ENCODE peak calls at places on chromosomes 12 and 14, in seven cellular contexts. X, N, K, J, R, F and M are unnamed samples.

GRCh38 chr14:24135584-24135833 is 485 bp upstream of the PSME1 start:
- DNase-seq in X (no peak), N (no peak), K (no peak), J (no peak), R (no peak), F (no peak), M (no peak)

GRCh38 chr12:109358154-109358869 is 10.6 kb downstream of the MYO1H start:
- DNase-seq in X (no peak), N (no peak), K (no peak), J (no peak), R (no peak), F (no peak), M (no peak)

GRCh38 chr14:61860294-61860918 is 98.2 kb downstream of the SNAPC1 start:
- DNase-seq in X (no peak), N (no peak), K (no peak), J (peak), R (no peak), F (no peak), M (peak)

GRCh38 chr14:75454963-75455546 is 27.2 kb downstream of the JDP2 start:
- DNase-seq in X (peak), N (no peak), K (peak), J (peak), R (no peak), F (no peak), M (no peak)

GRCh38 chr12:85029456-85029855 is 6.6 kb downstream of the TSPAN19 start:
- DNase-seq in X (no peak), N (no peak), K (no peak), J (no peak), R (no peak), F (no peak), M (no peak)

GRCh38 chr12:76587428-76588178 is 28.0 kb upstream of the OSBPL8 start:
- DNase-seq in X (no peak), N (no peak), K (no peak), J (no peak), R (no peak), F (no peak), M (no peak)

GRCh38 chr14:104096318-104096717 is 10.8 kb downstream of the ASPG start:
- DNase-seq in X (no peak), N (no peak), K (no peak), J (no peak), R (no peak), F (peak), M (no peak)

GRCh38 chr12:47277972-47278448 is 198.3 kb upstream of the AMIGO2 start:
- DNase-seq in X (no peak), N (no peak), K (no peak), J (no peak), R (no peak), F (no peak), M (peak)

GRCh38 chr12:67916266-67916970 is 72.8 kb upstream of the IFNG-AS1 start:
- DNase-seq in X (no peak), N (no peak), K (no peak), J (no peak), R (no peak), F (no peak), M (no peak)

GRCh38 chr14:24224618-24225071 is 7.5 kb downstream of the NEDD8 start:
- DNase-seq in X (peak), N (no peak), K (no peak), J (no peak), R (no peak), F (no peak), M (no peak)

GRCh38 chr14:39320318-39320717 is 86.6 kb downstream of the MIA2 start:
- DNase-seq in X (no peak), N (no peak), K (no peak), J (no peak), R (no peak), F (no peak), M (no peak)

GRCh38 chr12:103640831-103641230 is 53.8 kb downstream of the STAB2 start:
- DNase-seq in X (no peak), N (no peak), K (no peak), J (no peak), R (no peak), F (no peak), M (no peak)

GRCh38 chr12:20040844-20041243 is 327.5 kb upstream of the PDE3A start:
- DNase-seq in X (no peak), N (no peak), K (no peak), J (no peak), R (no peak), F (no peak), M (no peak)

GRCh38 chr14:53954551-53955233 is 1.9 kb downstream of the BMP4 start:
- DNase-seq in X (peak), N (no peak), K (peak), J (no peak), R (no peak), F (peak), M (no peak)

GRCh38 chr12:52405922-52406385 is at the start of gene KRT82:
- DNase-seq in X (no peak), N (no peak), K (no peak), J (no peak), R (no peak), F (no peak), M (no peak)

GRCh38 chr14:102776761-102777710 is at the start of gene TRAF3:
- DNase-seq in X (peak), N (no peak), K (no peak), J (peak), R (no peak), F (peak), M (no peak)

GRCh38 chr12:63994704-63995103 is 150.2 kb downstream of the SRGAP1 start:
- DNase-seq in X (no peak), N (no peak), K (no peak), J (no peak), R (no peak), F (no peak), M (no peak)

GRCh38 chr12:113174461-113175384 is 10.6 kb downstream of the DDX54 start:
- DNase-seq in X (no peak), N (peak), K (peak), J (peak), R (no peak), F (peak), M (no peak)
- H3K4me3 ChIP-seq in X (no peak), N (no peak), K (no peak), J (no peak), R (no peak), F (no peak), M (no peak)

DNA sequence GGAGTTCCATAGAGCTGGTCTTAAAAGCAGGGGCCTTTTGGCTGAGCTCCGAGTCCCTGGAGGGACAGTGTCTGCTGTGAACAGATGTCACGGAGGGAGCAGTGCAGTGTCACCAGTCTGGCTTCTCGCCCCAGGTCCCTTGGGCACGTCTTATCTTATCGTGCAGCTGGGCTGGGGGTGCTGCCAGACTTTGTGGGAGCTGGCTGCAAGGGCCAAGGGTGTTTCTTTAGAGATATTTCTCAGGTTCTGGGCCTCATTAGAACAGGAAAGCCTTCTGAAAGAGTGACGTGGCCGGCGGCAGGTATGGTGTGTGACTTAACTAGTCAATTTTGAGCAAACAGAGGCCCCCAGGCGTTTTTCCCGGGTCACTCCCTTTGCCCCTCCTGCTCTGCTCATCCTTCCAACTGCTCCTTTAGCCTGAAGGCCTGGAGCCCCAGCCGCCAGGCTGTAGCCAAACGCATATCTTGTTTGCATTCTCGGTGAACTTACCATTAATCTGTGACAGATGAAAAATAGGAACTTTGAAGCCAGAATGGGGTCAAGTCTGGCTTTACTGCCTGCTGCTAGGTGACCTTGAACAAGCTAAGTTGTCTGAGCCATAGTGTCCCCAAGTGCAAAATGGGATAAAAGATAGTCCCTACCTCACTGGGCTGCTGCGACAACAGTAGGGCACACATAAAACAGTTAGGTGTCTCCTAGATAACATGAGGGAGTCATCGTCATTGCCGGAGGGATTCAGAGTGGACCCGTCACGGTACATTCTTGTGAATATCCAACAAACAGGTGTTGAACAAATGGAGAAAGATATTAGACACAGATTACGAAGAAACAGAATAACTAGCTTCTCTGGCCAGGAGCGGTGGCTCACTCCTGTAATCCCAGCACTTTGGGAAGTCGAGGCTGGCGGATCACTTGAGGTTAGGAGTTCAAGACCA is 71.4 kb downstream of the NINJ2 start:
- DNase-seq in X (peak), N (no peak), K (no peak), J (no peak), R (no peak), F (no peak), M (no peak)
- TF ChIP-seq POLR2AphosphoS5 in X (no peak), N (no peak), K (no peak), J (no peak), R (no peak), F (no peak), M (no peak)

DNA sequence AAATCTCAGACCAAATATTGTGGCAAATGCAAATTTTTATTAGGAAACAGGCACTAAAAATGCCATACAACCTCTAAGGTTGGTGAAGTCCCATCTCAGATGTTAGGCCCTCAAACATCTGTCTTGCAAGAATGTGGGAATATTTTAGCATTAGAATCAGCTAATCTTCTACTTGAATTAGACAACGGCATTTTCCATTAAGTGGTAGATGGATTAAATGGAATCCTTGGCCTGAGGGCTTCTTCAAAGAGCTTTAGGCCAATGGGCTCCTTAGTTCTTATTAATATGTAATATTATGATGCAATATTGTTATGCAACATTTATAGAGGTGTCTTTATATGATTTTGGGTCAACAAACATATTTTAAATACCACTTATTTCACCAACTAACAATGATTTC is 122.9 kb upstream of the PLEKHA5 start:
- DNase-seq in X (no peak), N (no peak), K (no peak), J (no peak), R (no peak), F (no peak), M (no peak)
- H3K27ac ChIP-seq in X (no peak), N (no peak), K (no peak), J (no peak), R (no peak), F (no peak), M (no peak)

GRCh38 chr12:72276212-72276865 is 4.2 kb downstream of the TRHDE start:
- DNase-seq in X (no peak), N (no peak), K (no peak), J (no peak), R (no peak), F (no peak), M (no peak)
- H3K4me3 ChIP-seq in X (no peak), N (no peak), K (no peak), J (no peak), R (no peak), F (no peak), M (no peak)

DNA sequence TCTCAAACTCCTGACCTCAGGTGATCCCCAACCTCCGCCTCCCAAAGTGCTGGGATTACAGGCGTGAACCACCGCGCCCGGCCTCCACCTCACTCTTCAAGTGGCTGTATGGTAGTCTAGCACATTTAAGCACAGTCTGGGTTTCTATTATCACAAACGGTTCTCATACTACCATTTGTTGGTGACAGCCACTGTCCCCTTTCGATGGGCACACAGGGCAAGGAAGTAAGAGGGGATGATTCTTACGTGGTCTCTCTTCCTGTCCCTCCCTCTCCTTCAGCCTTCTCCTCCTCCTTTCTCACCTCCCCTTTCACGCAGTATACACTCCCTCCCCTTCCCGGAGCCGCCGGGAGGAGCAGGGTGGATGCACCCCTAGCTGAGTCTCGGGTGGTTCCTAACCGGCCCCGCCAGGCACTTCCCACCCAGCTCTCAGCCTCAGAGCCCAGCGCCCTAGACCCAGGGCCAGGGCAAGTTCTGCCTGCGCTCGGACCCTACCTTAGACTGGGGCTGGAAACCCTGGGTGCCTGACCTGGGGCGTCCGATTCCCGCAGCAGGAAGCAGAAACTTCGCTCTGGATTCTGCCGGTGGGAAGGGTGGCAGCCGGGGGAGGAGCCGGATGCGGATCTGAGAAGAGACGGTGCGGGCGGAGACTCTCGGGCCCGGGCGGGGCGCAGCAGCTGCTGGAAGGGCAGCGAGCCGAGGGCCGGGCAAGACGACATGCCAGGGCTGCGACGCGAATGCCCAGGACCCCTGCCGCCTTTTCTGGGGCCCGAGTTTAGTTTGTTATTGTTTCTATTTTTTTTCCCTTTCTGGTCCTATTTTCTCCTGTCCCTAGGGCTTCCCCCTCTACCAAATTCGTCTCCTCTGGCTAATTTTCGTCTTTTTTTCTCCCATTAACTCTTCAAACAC is at the start of gene TEP1:
- DNase-seq in X (peak), N (peak), K (peak), J (peak), R (peak), F (peak), M (no peak)
- TF ChIP-seq POLR2AphosphoS5 in X (peak), N (peak), K (no peak), J (peak), R (peak), F (peak), M (peak)